ENCODE peak calls at places on chromosome 5, in six cellular contexts. O is pancreas, H is aorta, U is thoracic aorta, S is hepatocyte, L is small intestine. Z is an unnamed sample.
A peak's percentile ranks its signal among the peaks of the same experiment; 100 is the strongest.

GRCh38 chr5:132205385-132206125 is 22.1 kb downstream of the P4HA2 start:
- DNase-seq in U (no peak), L (no peak), H (no peak), O (no peak), S (no peak), Z (peak; percentile 41)

GRCh38 chr5:143922718-143923117 is 110.8 kb downstream of the HMHB1 start:
- DNase-seq in O (no peak), U (no peak), L (no peak), S (no peak), H (no peak), Z (no peak)

GRCh38 chr5:31393126-31393525 is 138.8 kb downstream of the DROSHA start:
- DNase-seq in L (no peak), H (no peak), S (no peak), U (no peak), O (no peak), Z (no peak)

GRCh38 chr5:54646285-54647101 is 128.9 kb downstream of the SNX18 start:
- DNase-seq in U (peak; percentile 56), S (no peak), O (peak; percentile 45), H (peak; percentile 84), L (peak; percentile 52), Z (peak; percentile 88)

GRCh38 chr5:81922790-81923398 is 48.9 kb upstream of the ATG10 start:
- DNase-seq in U (no peak), S (no peak), O (no peak), H (no peak), L (no peak), Z (no peak)

GRCh38 chr5:122612901-122613300 is 162.0 kb upstream of the SNX2 start:
- DNase-seq in O (no peak), S (no peak), H (no peak), U (no peak), L (no peak), Z (no peak)

GRCh38 chr5:158142182-158142581 is 283.2 kb upstream of the CLINT1 start:
- DNase-seq in U (no peak), L (no peak), H (no peak), O (no peak), S (no peak), Z (no peak)

GRCh38 chr5:50553560-50553984 is 112.5 kb upstream of the EMB start:
- DNase-seq in O (no peak), U (no peak), S (no peak), L (peak; percentile 12), H (no peak), Z (no peak)

GRCh38 chr5:134561871-134562296 is 36.4 kb downstream of the JADE2 start:
- DNase-seq in O (no peak), L (peak; percentile 36), S (no peak), H (peak; percentile 86), U (no peak), Z (peak; percentile 55)

GRCh38 chr5:109718632-109719031 is 28.9 kb downstream of the MAN2A1 start:
- DNase-seq in O (no peak), U (no peak), L (no peak), S (no peak), H (no peak), Z (no peak)

GRCh38 chr5:115459844-115460243 is 84.7 kb downstream of the FEM1C start:
- DNase-seq in H (no peak), L (no peak), O (no peak), U (no peak), S (no peak), Z (no peak)

GRCh38 chr5:132386644-132387286 is 17.3 kb downstream of the SLC22A5 start:
- DNase-seq in O (peak; percentile 45), S (peak; percentile 77), U (peak; percentile 36), L (peak; percentile 83), H (peak; percentile 87), Z (peak; percentile 71)

GRCh38 chr5:2912741-2913140 is 161.3 kb upstream of the IRX2 start:
- DNase-seq in O (no peak), S (no peak), H (no peak), U (no peak), L (no peak), Z (no peak)

GRCh38 chr5:2748180-2748840 is 3.2 kb downstream of the IRX2 start:
- DNase-seq in O (no peak), L (no peak), U (no peak), S (no peak), H (no peak), Z (no peak)

GRCh38 chr5:18527017-18527416 is 892.8 kb downstream of the TAF11L14 start:
- DNase-seq in S (no peak), O (no peak), H (no peak), U (no peak), L (no peak), Z (no peak)

GRCh38 chr5:115169392-115170127 is at the start of gene TRIM36:
- DNase-seq in O (peak; percentile 95), H (peak; percentile 96), U (peak; percentile 66), L (peak; percentile 96), S (peak; percentile 97), Z (peak; percentile 91)

GRCh38 chr5:170265527-170265926 is 32.0 kb downstream of the LCP2 start:
- DNase-seq in U (no peak), L (no peak), H (no peak), O (no peak), S (peak; percentile 39), Z (peak; percentile 49)

GRCh38 chr5:141714542-141715303 is 32.7 kb upstream of the ARAP3 start:
- DNase-seq in U (no peak), H (no peak), S (no peak), O (no peak), L (no peak), Z (no peak)

GRCh38 chr5:53035868-53036381 is 46.8 kb downstream of the ITGA2 start:
- DNase-seq in H (no peak), S (no peak), L (no peak), U (no peak), O (no peak), Z (no peak)

GRCh38 chr5:92364986-92365550 is 982.0 kb upstream of the ARRDC3 start:
- DNase-seq in U (no peak), S (no peak), L (no peak), H (no peak), O (no peak), Z (no peak)

GRCh38 chr5:95901676-95902646 is 59.7 kb downstream of the ELL2 start:
- DNase-seq in O (no peak), S (no peak), U (no peak), L (peak; percentile 30), H (no peak), Z (no peak)

GRCh38 chr5:134073404-134073803 is 41.1 kb upstream of the TCF7 start:
- DNase-seq in H (no peak), L (no peak), S (no peak), O (no peak), U (no peak), Z (no peak)

GRCh38 chr5:134917070-134917831 is 12.3 kb downstream of the PCBD2 start:
- DNase-seq in O (no peak), U (no peak), L (peak; percentile 77), H (no peak), S (peak; percentile 18), Z (no peak)

GRCh38 chr5:95884511-95884910 is 62.0 kb upstream of the GLRX start:
- DNase-seq in U (no peak), H (no peak), S (no peak), O (no peak), L (no peak), Z (no peak)

GRCh38 chr5:124193371-124193789 is 553.1 kb downstream of the ZNF608 start:
- DNase-seq in O (no peak), S (no peak), L (no peak), U (no peak), H (no peak), Z (no peak)

DNA sequence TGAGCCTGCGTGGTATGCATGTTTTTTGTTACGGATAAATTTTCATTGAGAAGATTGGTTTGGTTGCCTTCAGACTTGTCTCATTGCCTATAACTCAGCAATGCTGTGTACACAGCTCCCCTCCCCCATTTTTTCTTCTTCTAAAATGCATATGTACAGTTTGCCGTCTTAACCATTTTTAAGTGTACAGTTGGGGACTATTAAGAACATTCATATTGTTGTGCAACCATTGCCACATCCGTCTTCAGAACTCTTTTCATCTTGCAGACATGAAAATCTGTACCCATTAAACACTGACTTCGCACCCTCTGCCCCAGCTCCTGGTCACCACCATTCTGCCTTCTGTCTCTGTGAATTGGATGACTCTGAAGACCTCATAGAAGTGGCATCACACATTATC is 6.2 kb downstream of the EXOC3 start:
- DNase-seq in H (no peak), L (no peak), S (no peak), O (no peak), U (no peak), Z (no peak)
- H3K36me3 ChIP-seq in H (no peaks in the 10 kb centered on the region), L (peaks cover 18% of the 10 kb centered on the region), S (peaks cover 3% of the 10 kb centered on the region), O (peaks cover 19% of the 10 kb centered on the region), U (peaks cover 55% of the 10 kb centered on the region), Z (peaks cover 74% of the 10 kb centered on the region)

GRCh38 chr5:15740383-15740782 is 240.4 kb downstream of the FBXL7 start:
- DNase-seq in U (no peak), O (no peak), H (no peak), S (no peak), L (no peak), Z (no peak)
- H3K4me1 ChIP-seq in U (peaks cover 22% of the 10 kb centered on the region), O (no peaks in the 10 kb centered on the region), H (peaks cover 9% of the 10 kb centered on the region), S (peaks cover 7% of the 10 kb centered on the region), L (no peaks in the 10 kb centered on the region), Z (peaks cover 38% of the 10 kb centered on the region)

GRCh38 chr5:128842241-128842640 is 123.0 kb upstream of the SLC27A6 start:
- DNase-seq in L (no peak), U (no peak), S (no peak), H (no peak), O (no peak), Z (no peak)

GRCh38 chr5:128838631-128839030 is 126.7 kb upstream of the SLC27A6 start:
- DNase-seq in O (no peak), U (no peak), L (no peak), S (no peak), H (no peak), Z (no peak)

GRCh38 chr5:128850049-128850448 is 115.2 kb upstream of the SLC27A6 start:
- DNase-seq in S (no peak), U (no peak), H (no peak), L (no peak), O (no peak), Z (no peak)

DNA sequence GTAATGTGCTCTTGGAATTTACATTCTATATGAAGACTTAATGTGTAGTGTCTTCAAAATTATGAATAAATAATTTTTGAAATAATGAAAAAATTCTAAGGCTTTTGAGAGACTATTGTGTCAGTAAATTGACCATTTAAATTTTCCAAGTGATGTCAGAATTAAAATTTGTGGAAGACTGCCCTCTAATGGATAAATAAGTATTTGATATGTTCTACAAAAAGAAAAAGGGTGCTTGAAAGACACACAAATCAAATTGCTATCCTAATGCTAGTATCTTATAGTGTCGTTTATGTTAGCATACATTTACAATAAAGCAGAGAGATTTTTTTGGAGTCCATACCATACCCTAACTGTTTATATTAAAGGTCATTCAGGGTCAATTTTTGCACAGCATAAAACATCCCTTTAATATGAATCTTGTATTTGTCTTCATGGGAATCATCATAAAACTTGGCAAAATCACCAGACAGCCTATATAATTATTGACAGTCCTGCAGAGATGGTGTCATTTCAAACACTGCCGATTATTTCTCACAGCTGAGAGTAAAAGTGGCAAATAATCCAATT is 120.8 kb upstream of the SLC27A6 start:
- DNase-seq in S (peak; percentile 26), L (no peak), O (no peak), U (no peak), H (no peak), Z (no peak)
- H3K27ac ChIP-seq in S (no peak overlapping the region), L (no peak overlapping the region), O (no peak overlapping the region), U (no peak overlapping the region), H (no peak overlapping the region), Z (no peak overlapping the region)

DNA sequence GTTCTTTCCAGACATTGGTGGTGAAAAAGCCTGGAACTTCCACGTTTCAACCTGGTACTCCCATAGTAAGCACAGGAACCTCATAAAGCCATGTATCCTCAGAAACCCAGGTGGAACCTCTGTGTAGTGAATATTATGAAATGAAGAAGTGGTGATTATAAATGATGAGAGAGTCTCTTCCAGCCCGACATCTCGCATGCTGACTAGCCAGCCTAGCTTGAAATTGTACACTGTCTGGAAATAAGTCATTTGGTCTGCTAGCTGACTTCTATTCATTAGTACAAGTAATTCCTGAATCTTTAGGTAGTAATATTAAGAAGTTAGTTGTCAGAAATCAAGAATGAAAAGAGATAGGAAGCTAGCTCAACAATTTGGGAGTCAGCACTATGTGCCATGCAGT is 203.3 kb downstream of the CWC27 start:
- DNase-seq in O (no peak), L (no peak), H (no peak), S (no peak), U (no peak), Z (no peak)
- H3K36me3 ChIP-seq in O (no peaks in the 10 kb centered on the region), L (peaks cover 3% of the 10 kb centered on the region), H (no peaks in the 10 kb centered on the region), S (no peaks in the 10 kb centered on the region), U (no peaks in the 10 kb centered on the region), Z (peaks cover 19% of the 10 kb centered on the region)

Z was measured in left ventricle myocardium inferior.